ENCODE peak calls at places on chromosomes 3 and 15, in four cellular contexts. G is GM12878, P is K562, Y is HepG2. H is an unnamed sample.

GRCh38 chr15:50166216-50166615 is 15.8 kb upstream of the SLC27A2 start:
- DNase-seq in P (no peak), Y (no peak), G (no peak), H (peak)

GRCh38 chr3:31762888-31763351 is 218.1 kb downstream of the OSBPL10 start:
- DNase-seq in Y (no peak), P (no peak), G (no peak), H (no peak)

GRCh38 chr3:59641169-59641914 is 591.5 kb upstream of the CFAP20DC start:
- DNase-seq in G (no peak), P (no peak), Y (no peak), H (no peak)

GRCh38 chr3:58071480-58071971 is 63.3 kb downstream of the FLNB start:
- DNase-seq in P (no peak), Y (peak), G (no peak), H (peak)

GRCh38 chr15:66326051-66326450 is 30.4 kb downstream of the TIPIN start:
- DNase-seq in Y (no peak), P (no peak), G (no peak), H (no peak)

GRCh38 chr15:91942676-91943417 is 89.3 kb downstream of the SLCO3A1 start:
- DNase-seq in Y (peak), G (no peak), P (no peak), H (peak)

GRCh38 chr3:38713121-38713520 is 63.6 kb upstream of the SCN5A start:
- DNase-seq in Y (no peak), G (no peak), P (no peak), H (no peak)

GRCh38 chr15:62809106-62809967 is 233.2 kb upstream of the TPM1 start:
- DNase-seq in G (no peak), P (no peak), Y (peak), H (no peak)

GRCh38 chr3:23999012-23999641 is 54.0 kb downstream of the NR1D2 start:
- DNase-seq in G (no peak), P (peak), Y (peak), H (peak)

GRCh38 chr3:133803474-133803873 is 2.1 kb upstream of the SRPRB start:
- DNase-seq in G (no peak), Y (no peak), P (no peak), H (no peak)

GRCh38 chr15:35060591-35060990 is 24.5 kb downstream of the NANOGP8 start:
- DNase-seq in Y (no peak), G (no peak), P (no peak), H (no peak)

GRCh38 chr3:56397798-56398197 is 70.5 kb downstream of the ERC2 start:
- DNase-seq in Y (no peak), P (no peak), G (no peak), H (no peak)

GRCh38 chr3:179512398-179512797 is 50.3 kb upstream of the ACTL6A start:
- DNase-seq in Y (no peak), P (no peak), G (no peak), H (no peak)

GRCh38 chr15:33064878-33065277 is 129.6 kb downstream of the FMN1 start:
- DNase-seq in P (no peak), G (no peak), Y (no peak), H (no peak)

GRCh38 chr3:157282261-157283191 is 122.6 kb upstream of the CCNL1 start:
- DNase-seq in P (no peak), G (no peak), Y (no peak), H (no peak)

GRCh38 chr3:187072102-187072501 is 67.2 kb downstream of the RPL39L start:
- DNase-seq in G (no peak), P (no peak), Y (no peak), H (no peak)

GRCh38 chr3:6807967-6808588 is 52.8 kb upstream of the GRM7 start:
- DNase-seq in P (no peak), G (no peak), Y (no peak), H (no peak)

GRCh38 chr3:28139967-28140634 is 101.3 kb upstream of the CMC1 start:
- DNase-seq in P (no peak), Y (peak), G (no peak), H (no peak)

GRCh38 chr15:36271048-36271447 is 308.4 kb upstream of the CDIN1 start:
- DNase-seq in P (no peak), Y (no peak), G (no peak), H (no peak)

GRCh38 chr3:14152233-14152962 is 26.0 kb downstream of the XPC start:
- DNase-seq in P (peak), Y (no peak), G (no peak), H (peak)

GRCh38 chr3:142210608-142211007 is 14.8 kb downstream of the GK5 start:
- DNase-seq in G (no peak), Y (no peak), P (no peak), H (no peak)

GRCh38 chr3:61146010-61146569 is 105.2 kb downstream of the FHIT start:
- DNase-seq in G (no peak), P (no peak), Y (no peak), H (no peak)

GRCh38 chr3:85790445-85791030 is 831.7 kb downstream of the CADM2 start:
- DNase-seq in P (no peak), G (no peak), Y (no peak), H (no peak)

GRCh38 chr15:88334436-88334835 is 77.9 kb upstream of the NTRK3 start:
- DNase-seq in P (no peak), Y (no peak), G (no peak), H (no peak)

GRCh38 chr15:73979636-73980035 is 12.5 kb downstream of the STOML1 start:
- DNase-seq in Y (no peak), P (no peak), G (no peak), H (no peak)

GRCh38 chr3:127865941-127866340 is 43.6 kb upstream of the MGLL start:
- DNase-seq in P (no peak), G (no peak), Y (no peak), H (no peak)

GRCh38 chr3:9715127-9715526 is 11.5 kb downstream of the CPNE9 start:
- DNase-seq in G (no peak), P (peak), Y (no peak), H (no peak)

GRCh38 chr3:101913173-101913572 is 63.9 kb downstream of the NFKBIZ start:
- DNase-seq in Y (no peak), G (no peak), P (no peak), H (no peak)

GRCh38 chr3:126156468-126156867 is 23.9 kb downstream of the ALDH1L1 start:
- DNase-seq in G (no peak), P (peak), Y (no peak), H (peak)

GRCh38 chr15:97470417-97470816 is 490.1 kb upstream of the ARRDC4 start:
- DNase-seq in G (no peak), P (no peak), Y (no peak), H (no peak)

GRCh38 chr15:40900256-40901052 is 6.2 kb downstream of the VPS18 start:
- DNase-seq in G (no peak), P (no peak), Y (no peak), H (no peak)

DNA sequence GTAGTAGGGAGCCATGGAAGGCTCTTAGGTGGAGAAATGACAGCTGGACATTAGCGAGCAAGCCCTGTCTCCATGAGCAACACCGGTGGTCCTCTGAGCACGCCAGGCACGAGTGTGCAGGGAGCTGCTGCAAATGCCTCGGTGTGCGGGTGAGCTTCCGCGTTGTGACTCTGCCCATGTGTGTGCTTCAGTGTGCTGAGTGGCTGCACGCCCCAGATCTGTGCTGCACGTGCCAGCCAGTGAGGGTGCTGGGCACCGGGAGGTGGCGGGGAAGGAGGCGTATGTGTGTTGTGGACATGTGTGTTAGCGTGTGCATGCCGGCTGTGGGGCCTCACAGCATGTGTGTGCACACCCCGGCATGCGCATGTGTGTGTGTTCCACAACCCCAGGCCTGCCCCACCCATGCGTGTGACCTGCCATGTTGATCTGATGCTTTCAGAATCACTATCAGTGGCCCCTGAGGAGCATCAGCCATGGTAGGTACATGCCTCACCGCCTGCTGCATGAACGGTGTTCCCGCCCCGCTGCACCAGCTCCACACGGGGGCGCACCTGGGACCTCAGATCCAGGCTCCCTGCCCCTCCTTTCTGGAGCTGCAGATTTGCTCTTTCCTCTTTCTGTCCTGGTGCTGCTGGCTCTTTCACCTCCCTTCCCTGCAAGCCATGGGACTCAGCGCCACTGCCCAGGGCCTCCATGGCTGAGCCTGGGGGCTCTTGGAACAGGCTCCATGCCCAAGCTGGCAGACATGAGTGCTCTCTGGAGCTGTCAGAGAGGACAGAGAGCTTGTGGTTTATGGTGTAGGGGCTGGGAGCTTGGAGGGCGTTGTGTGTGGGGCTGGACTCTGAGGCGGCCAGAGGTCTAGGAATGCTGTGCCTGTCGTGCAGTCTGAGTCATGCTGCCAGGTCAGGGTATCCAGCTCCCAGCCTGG is 169.4 kb downstream of the TBC1D2B start:
- DNase-seq in P (peak), Y (peak), G (no peak), H (no peak)
- TF ChIP-seq POLR2AphosphoS2 in P (no peak), Y (no peak), G (no peak), H (no peak)

GRCh38 chr3:49952924-49953323 is 13.0 kb downstream of the RBM6 start:
- DNase-seq in Y (no peak), G (no peak), P (no peak), H (no peak)
- TF ChIP-seq POLR2AphosphoS2 in Y (no peak), G (no peak), P (no peak), H (no peak)

GRCh38 chr3:146843476-146843875 is 238.3 kb upstream of the PLSCR5 start:
- DNase-seq in G (no peak), P (no peak), Y (no peak), H (no peak)

GRCh38 chr3:146839727-146840126 is 234.6 kb upstream of the PLSCR5 start:
- DNase-seq in Y (no peak), G (no peak), P (no peak), H (no peak)

GRCh38 chr3:146845361-146845760 is 240.2 kb upstream of the PLSCR5 start:
- DNase-seq in P (no peak), Y (no peak), G (no peak), H (no peak)
- TF ChIP-seq POLR2AphosphoS2 in P (no peak), Y (no peak), G (no peak), H (no peak)

DNA sequence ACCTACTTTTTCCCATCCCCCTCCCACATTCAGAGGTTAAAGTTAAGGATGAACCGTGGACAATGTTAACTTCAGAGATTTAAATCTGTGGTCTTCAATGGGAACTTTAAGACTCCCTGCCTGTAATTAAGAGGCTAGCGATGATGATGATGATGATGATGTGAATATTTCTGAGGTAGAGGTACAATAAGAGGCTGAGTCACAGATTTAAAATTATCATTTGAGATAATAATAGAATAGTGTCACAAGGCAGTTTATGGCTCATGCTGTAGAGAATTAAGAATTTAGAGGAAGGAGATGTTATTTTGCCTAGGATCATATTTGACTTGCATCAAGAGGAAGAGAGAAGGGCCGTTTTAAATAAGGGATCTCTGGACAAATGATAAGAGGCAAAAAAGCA is 146.2 kb downstream of the BBX start:
- DNase-seq in P (no peak), Y (no peak), G (no peak), H (no peak)
- TF ChIP-seq POLR2AphosphoS2 in P (no peak), Y (no peak), G (no peak), H (no peak)

GRCh38 chr15:42083605-42083908 is 10.8 kb downstream of the PLA2G4D start:
- DNase-seq in G (no peak), P (no peak), Y (no peak), H (no peak)

GRCh38 chr15:42085721-42086120 is 8.6 kb downstream of the PLA2G4D start:
- DNase-seq in Y (no peak), P (no peak), G (no peak), H (no peak)

GRCh38 chr15:42083916-42084315 is 10.4 kb downstream of the PLA2G4D start:
- DNase-seq in G (no peak), P (no peak), Y (no peak), H (no peak)

GRCh38 chr15:42085236-42085605 is 9.1 kb downstream of the PLA2G4D start:
- DNase-seq in P (no peak), G (no peak), Y (no peak), H (no peak)

GRCh38 chr15:42084465-42085235 is 9.7 kb downstream of the PLA2G4D start:
- DNase-seq in G (no peak), P (peak), Y (peak), H (peak)
- TF ChIP-seq POLR2AphosphoS2 in G (no peak), P (no peak), Y (no peak), H (no peak)

DNA sequence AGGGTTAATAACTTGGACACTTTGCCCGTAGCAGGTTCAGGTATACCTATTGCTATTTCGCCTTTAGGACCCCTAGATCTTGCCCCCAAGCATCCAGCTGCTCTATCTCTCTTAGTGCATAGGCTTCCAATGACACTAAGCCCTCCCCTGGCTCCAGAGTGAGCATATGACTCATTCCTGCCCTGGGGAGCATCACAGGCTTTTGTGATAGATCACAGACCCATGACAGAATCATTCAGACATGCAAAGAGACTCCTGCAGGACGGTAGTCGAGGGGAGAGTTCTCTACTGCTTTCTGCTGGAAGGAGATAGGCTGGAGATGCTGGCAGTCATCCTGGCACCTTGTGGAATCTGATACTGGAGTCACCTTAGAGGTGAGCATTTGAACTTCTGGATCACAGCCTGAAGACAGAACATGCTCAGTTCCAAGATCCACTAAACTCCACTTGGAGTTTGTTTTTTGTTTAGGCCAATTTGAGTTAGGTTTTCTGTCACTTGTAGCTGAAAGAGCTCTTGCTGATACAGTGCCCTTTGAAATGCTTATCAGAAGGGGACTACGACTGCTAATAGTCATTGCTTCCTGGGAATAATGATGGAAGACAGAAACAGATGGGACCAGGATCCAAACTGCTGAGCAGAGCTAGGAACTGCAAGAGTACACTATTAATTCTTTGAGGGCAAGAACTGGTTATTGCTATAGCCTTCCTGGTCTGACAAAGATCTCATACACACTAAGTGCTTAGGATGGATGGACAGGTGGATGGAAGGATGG is 11.0 kb downstream of the LYSMD2 start:
- DNase-seq in P (peak), Y (peak), G (no peak), H (peak)
- TF ChIP-seq POLR2AphosphoS2 in P (no peak), Y (no peak), G (no peak), H (no peak)

GRCh38 chr3:184687363-184688049 is 24.4 kb downstream of the MAGEF1 start:
- DNase-seq in P (no peak), G (no peak), Y (no peak), H (no peak)
- TF ChIP-seq POLR2AphosphoS2 in P (no peak), G (no peak), Y (no peak), H (no peak)

DNA sequence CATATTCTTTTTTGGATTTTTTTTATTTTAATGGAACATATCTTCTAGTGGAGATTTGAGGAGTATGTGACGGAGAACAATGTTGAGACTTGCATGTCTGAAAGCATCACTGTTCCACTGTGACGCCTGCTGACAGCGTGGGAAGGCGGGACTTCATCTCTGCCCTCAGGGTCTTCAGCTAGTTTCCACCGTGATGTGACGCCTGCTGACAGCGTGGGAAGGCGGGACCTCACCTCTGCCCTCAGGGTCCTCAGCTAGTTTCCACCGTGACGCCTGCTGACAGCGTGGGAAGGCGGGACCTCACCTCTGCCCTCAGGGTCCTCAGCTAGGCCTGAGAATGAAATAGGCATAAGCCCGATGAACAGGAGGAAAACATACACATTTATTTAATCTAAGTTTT is 70.7 kb downstream of the LMLN start:
- DNase-seq in G (no peak), P (no peak), Y (no peak), H (no peak)
- TF ChIP-seq POLR2AphosphoS2 in G (no peak), P (no peak), Y (no peak), H (no peak)

DNA sequence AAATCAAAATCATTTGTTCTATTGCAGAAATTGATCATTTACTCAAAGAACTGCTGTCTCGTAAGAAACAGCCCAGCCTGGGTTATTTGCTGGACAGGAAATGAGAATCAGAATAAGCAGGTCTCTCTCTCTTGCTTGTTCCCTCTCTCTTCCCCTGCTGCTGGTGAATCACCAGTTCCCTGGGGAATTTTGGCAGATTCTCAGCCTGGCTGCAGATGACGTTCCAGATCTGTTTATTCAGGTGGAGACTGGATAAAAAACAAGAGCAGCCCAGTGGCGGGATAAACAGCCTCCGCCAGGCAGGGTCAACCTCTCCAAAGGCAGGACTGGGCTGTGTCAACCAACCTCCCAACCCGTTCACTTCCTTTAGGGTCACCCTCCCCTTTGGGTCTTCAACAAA is 72.1 kb downstream of the LRIG1 start:
- DNase-seq in Y (no peak), P (no peak), G (no peak), H (peak)
- TF ChIP-seq POLR2AphosphoS2 in Y (no peak), P (no peak), G (no peak), H (no peak)